ENCODE peak calls at places on chromosomes 16 and 17, in seven cellular contexts. One of them, this sample, is unnamed.

GRCh38 chr16:22191089-22191965 is 14.8 kb upstream of the EEF2K start:
- DNase-seq in adrenal gland: peak; percentile 100
- DNase-seq in tibial nerve: peak; percentile 100
- DNase-seq in mucosa of descending colon: peak; percentile 100
- DNase-seq in fibroblast of lung: peak; percentile 99
- DNase-seq in hepatocyte: peak; percentile 99
- DNase-seq in fibroblast of pulmonary artery: peak; percentile 98
- DNase-seq in this sample: peak; percentile 98

GRCh38 chr17:78739331-78739853 is 42.7 kb downstream of the CYTH1 start:
- DNase-seq in adrenal gland: no peak
- DNase-seq in tibial nerve: no peak
- DNase-seq in mucosa of descending colon: no peak
- DNase-seq in fibroblast of lung: no peak
- DNase-seq in hepatocyte: no peak
- DNase-seq in fibroblast of pulmonary artery: no peak
- DNase-seq in this sample: no peak

GRCh38 chr16:85448557-85449194 is 164.4 kb upstream of the GSE1 start:
- DNase-seq in adrenal gland: no peak
- DNase-seq in tibial nerve: no peak
- DNase-seq in mucosa of descending colon: peak; percentile 88
- DNase-seq in fibroblast of lung: no peak
- DNase-seq in hepatocyte: peak; percentile 82
- DNase-seq in fibroblast of pulmonary artery: no peak
- DNase-seq in this sample: no peak

GRCh38 chr17:45425125-45425983 is 7.3 kb downstream of the ARHGAP27 start:
- DNase-seq in adrenal gland: no peak
- DNase-seq in tibial nerve: no peak
- DNase-seq in mucosa of descending colon: peak; percentile 94
- DNase-seq in fibroblast of lung: peak; percentile 62
- DNase-seq in hepatocyte: peak; percentile 94
- DNase-seq in fibroblast of pulmonary artery: peak; percentile 81
- DNase-seq in this sample: peak; percentile 97

GRCh38 chr16:1991135-1991551 is 1.4 kb downstream of the SYNGR3 start:
- DNase-seq in adrenal gland: peak; percentile 69
- DNase-seq in tibial nerve: no peak
- DNase-seq in mucosa of descending colon: peak; percentile 85
- DNase-seq in fibroblast of lung: no peak
- DNase-seq in hepatocyte: no peak
- DNase-seq in fibroblast of pulmonary artery: no peak
- DNase-seq in this sample: no peak

GRCh38 chr16:15440852-15441251 is 6.5 kb downstream of the BMERB1 start:
- DNase-seq in adrenal gland: no peak
- DNase-seq in tibial nerve: no peak
- DNase-seq in mucosa of descending colon: no peak
- DNase-seq in fibroblast of lung: peak; percentile 29
- DNase-seq in hepatocyte: no peak
- DNase-seq in fibroblast of pulmonary artery: peak; percentile 39
- DNase-seq in this sample: no peak

GRCh38 chr17:56707312-56708219 is 114.1 kb downstream of the NOG start:
- DNase-seq in adrenal gland: no peak
- DNase-seq in tibial nerve: no peak
- DNase-seq in mucosa of descending colon: no peak
- DNase-seq in fibroblast of lung: peak; percentile 22
- DNase-seq in hepatocyte: peak; percentile 60
- DNase-seq in fibroblast of pulmonary artery: peak; percentile 16
- DNase-seq in this sample: no peak

GRCh38 chr16:55082594-55082982 is 151.9 kb downstream of the IRX5 start:
- DNase-seq in adrenal gland: no peak
- DNase-seq in tibial nerve: no peak
- DNase-seq in mucosa of descending colon: no peak
- DNase-seq in fibroblast of lung: no peak
- DNase-seq in hepatocyte: no peak
- DNase-seq in fibroblast of pulmonary artery: no peak
- DNase-seq in this sample: no peak

GRCh38 chr16:83200005-83200779 is 573.4 kb downstream of the CDH13 start:
- DNase-seq in adrenal gland: peak; percentile 55
- DNase-seq in tibial nerve: no peak
- DNase-seq in mucosa of descending colon: no peak
- DNase-seq in fibroblast of lung: no peak
- DNase-seq in hepatocyte: no peak
- DNase-seq in fibroblast of pulmonary artery: peak; percentile 34
- DNase-seq in this sample: no peak

GRCh38 chr16:49952386-49952785 is 72.6 kb upstream of the CNEP1R1 start:
- DNase-seq in adrenal gland: no peak
- DNase-seq in tibial nerve: no peak
- DNase-seq in mucosa of descending colon: no peak
- DNase-seq in fibroblast of lung: peak; percentile 18
- DNase-seq in hepatocyte: no peak
- DNase-seq in fibroblast of pulmonary artery: peak; percentile 20
- DNase-seq in this sample: no peak

GRCh38 chr17:77441130-77441920 is 300.6 kb downstream of the SEC14L1 start:
- DNase-seq in adrenal gland: no peak
- DNase-seq in tibial nerve: no peak
- DNase-seq in mucosa of descending colon: no peak
- DNase-seq in fibroblast of lung: no peak
- DNase-seq in hepatocyte: no peak
- DNase-seq in fibroblast of pulmonary artery: no peak
- DNase-seq in this sample: no peak

GRCh38 chr16:12160815-12161550 is 184.4 kb downstream of the SNX29 start:
- DNase-seq in adrenal gland: no peak
- DNase-seq in tibial nerve: no peak
- DNase-seq in mucosa of descending colon: no peak
- DNase-seq in fibroblast of lung: no peak
- DNase-seq in hepatocyte: no peak
- DNase-seq in fibroblast of pulmonary artery: no peak
- DNase-seq in this sample: no peak

GRCh38 chr16:87581867-87582220 is 20.5 kb upstream of the JPH3 start:
- DNase-seq in adrenal gland: peak; percentile 92
- DNase-seq in tibial nerve: peak; percentile 77
- DNase-seq in mucosa of descending colon: no peak
- DNase-seq in fibroblast of lung: peak; percentile 99
- DNase-seq in hepatocyte: peak; percentile 63
- DNase-seq in fibroblast of pulmonary artery: peak; percentile 98
- DNase-seq in this sample: peak; percentile 81

GRCh38 chr16:9114842-9115241 is 23.4 kb downstream of the HAPSTR1 start:
- DNase-seq in adrenal gland: no peak
- DNase-seq in tibial nerve: no peak
- DNase-seq in mucosa of descending colon: no peak
- DNase-seq in fibroblast of lung: no peak
- DNase-seq in hepatocyte: no peak
- DNase-seq in fibroblast of pulmonary artery: no peak
- DNase-seq in this sample: no peak

GRCh38 chr17:63930951-63931575 is 1.1 kb downstream of the CD79B start:
- DNase-seq in adrenal gland: peak; percentile 82
- DNase-seq in tibial nerve: peak; percentile 31
- DNase-seq in mucosa of descending colon: peak; percentile 90
- DNase-seq in fibroblast of lung: no peak
- DNase-seq in hepatocyte: no peak
- DNase-seq in fibroblast of pulmonary artery: no peak
- DNase-seq in this sample: no peak

GRCh38 chr17:17570207-17570797 is 21.2 kb downstream of the PEMT start:
- DNase-seq in adrenal gland: peak; percentile 82
- DNase-seq in tibial nerve: no peak
- DNase-seq in mucosa of descending colon: no peak
- DNase-seq in fibroblast of lung: peak; percentile 28
- DNase-seq in hepatocyte: peak; percentile 70
- DNase-seq in fibroblast of pulmonary artery: peak; percentile 36
- DNase-seq in this sample: peak; percentile 61

GRCh38 chr17:72297326-72298115 is 176.7 kb downstream of the SOX9 start:
- DNase-seq in adrenal gland: no peak
- DNase-seq in tibial nerve: peak; percentile 23
- DNase-seq in mucosa of descending colon: no peak
- DNase-seq in fibroblast of lung: peak; percentile 42
- DNase-seq in hepatocyte: no peak
- DNase-seq in fibroblast of pulmonary artery: peak; percentile 57
- DNase-seq in this sample: no peak

GRCh38 chr16:85286970-85287814 is 174.9 kb upstream of the CIBAR2 start:
- DNase-seq in adrenal gland: peak; percentile 86
- DNase-seq in tibial nerve: peak; percentile 37
- DNase-seq in mucosa of descending colon: peak; percentile 65
- DNase-seq in fibroblast of lung: peak; percentile 84
- DNase-seq in hepatocyte: no peak
- DNase-seq in fibroblast of pulmonary artery: peak; percentile 7
- DNase-seq in this sample: no peak

GRCh38 chr17:61307905-61308886 is 91.4 kb upstream of the TBX2 start:
- DNase-seq in adrenal gland: peak; percentile 38
- DNase-seq in tibial nerve: no peak
- DNase-seq in mucosa of descending colon: no peak
- DNase-seq in fibroblast of lung: peak; percentile 100
- DNase-seq in hepatocyte: peak; percentile 75
- DNase-seq in fibroblast of pulmonary artery: peak; percentile 93
- DNase-seq in this sample: no peak

GRCh38 chr17:62381561-62381960 is 1.2 kb downstream of the EFCAB3 start:
- DNase-seq in adrenal gland: no peak
- DNase-seq in tibial nerve: no peak
- DNase-seq in mucosa of descending colon: no peak
- DNase-seq in fibroblast of lung: no peak
- DNase-seq in hepatocyte: no peak
- DNase-seq in fibroblast of pulmonary artery: no peak
- DNase-seq in this sample: no peak

GRCh38 chr17:40062347-40063033 is at the start of gene THRA:
- DNase-seq in adrenal gland: peak; percentile 74
- DNase-seq in tibial nerve: peak; percentile 55
- DNase-seq in mucosa of descending colon: peak; percentile 83
- DNase-seq in fibroblast of lung: no peak
- DNase-seq in hepatocyte: peak; percentile 92
- DNase-seq in fibroblast of pulmonary artery: peak; percentile 50
- DNase-seq in this sample: peak; percentile 100
- TF ChIP-seq CTCF in adrenal gland: no peak
- TF ChIP-seq CTCF in tibial nerve: no peak
- TF ChIP-seq CTCF in mucosa of descending colon: no peak
- TF ChIP-seq CTCF in fibroblast of lung: no peak
- TF ChIP-seq CTCF in hepatocyte: no peak
- TF ChIP-seq CTCF in fibroblast of pulmonary artery: no peak
- TF ChIP-seq CTCF in this sample: no peak

GRCh38 chr17:59633658-59634359 is 14.1 kb downstream of the CLTC start:
- DNase-seq in adrenal gland: no peak
- DNase-seq in tibial nerve: no peak
- DNase-seq in mucosa of descending colon: no peak
- DNase-seq in fibroblast of lung: no peak
- DNase-seq in hepatocyte: no peak
- DNase-seq in fibroblast of pulmonary artery: no peak
- DNase-seq in this sample: no peak

GRCh38 chr17:59641799-59642484 is 22.2 kb downstream of the CLTC start:
- DNase-seq in adrenal gland: no peak
- DNase-seq in tibial nerve: no peak
- DNase-seq in mucosa of descending colon: no peak
- DNase-seq in fibroblast of lung: no peak
- DNase-seq in hepatocyte: no peak
- DNase-seq in fibroblast of pulmonary artery: no peak
- DNase-seq in this sample: no peak

GRCh38 chr17:59634632-59635561 is 15.2 kb downstream of the CLTC start:
- DNase-seq in adrenal gland: no peak
- DNase-seq in tibial nerve: no peak
- DNase-seq in mucosa of descending colon: no peak
- DNase-seq in fibroblast of lung: no peak
- DNase-seq in hepatocyte: no peak
- DNase-seq in fibroblast of pulmonary artery: peak; percentile 29
- DNase-seq in this sample: no peak

GRCh38 chr17:59642535-59642934 is 22.8 kb downstream of the CLTC start:
- DNase-seq in adrenal gland: no peak
- DNase-seq in tibial nerve: no peak
- DNase-seq in mucosa of descending colon: no peak
- DNase-seq in fibroblast of lung: no peak
- DNase-seq in hepatocyte: no peak
- DNase-seq in fibroblast of pulmonary artery: no peak
- DNase-seq in this sample: no peak

DNA sequence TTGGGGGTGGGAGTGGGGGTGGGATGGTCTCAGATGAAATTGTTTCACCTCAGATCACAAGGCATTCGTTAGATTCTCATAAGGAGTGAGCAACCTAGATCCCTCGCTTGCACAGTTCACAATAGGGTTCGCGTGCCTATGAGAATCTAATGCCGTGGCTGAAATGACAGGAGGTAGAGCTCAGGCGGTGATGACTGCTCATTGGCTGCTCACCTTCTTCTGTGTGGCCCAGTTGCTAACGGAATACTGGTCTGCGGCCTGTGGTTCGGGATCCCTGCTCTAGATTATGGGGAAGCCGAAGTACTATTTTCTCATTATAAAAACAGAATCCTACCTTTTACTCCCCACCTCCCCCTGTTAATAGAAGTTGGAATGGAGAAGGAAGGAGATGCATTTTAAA is 18.9 kb downstream of the CLTC start:
- DNase-seq in adrenal gland: no peak
- DNase-seq in tibial nerve: no peak
- DNase-seq in mucosa of descending colon: no peak
- DNase-seq in fibroblast of lung: no peak
- DNase-seq in hepatocyte: no peak
- DNase-seq in fibroblast of pulmonary artery: no peak
- DNase-seq in this sample: no peak
- TF ChIP-seq CTCF in adrenal gland: no peak
- TF ChIP-seq CTCF in tibial nerve: no peak
- TF ChIP-seq CTCF in mucosa of descending colon: no peak
- TF ChIP-seq CTCF in fibroblast of lung: no peak
- TF ChIP-seq CTCF in hepatocyte: no peak
- TF ChIP-seq CTCF in fibroblast of pulmonary artery: no peak
- TF ChIP-seq CTCF in this sample: no peak

DNA sequence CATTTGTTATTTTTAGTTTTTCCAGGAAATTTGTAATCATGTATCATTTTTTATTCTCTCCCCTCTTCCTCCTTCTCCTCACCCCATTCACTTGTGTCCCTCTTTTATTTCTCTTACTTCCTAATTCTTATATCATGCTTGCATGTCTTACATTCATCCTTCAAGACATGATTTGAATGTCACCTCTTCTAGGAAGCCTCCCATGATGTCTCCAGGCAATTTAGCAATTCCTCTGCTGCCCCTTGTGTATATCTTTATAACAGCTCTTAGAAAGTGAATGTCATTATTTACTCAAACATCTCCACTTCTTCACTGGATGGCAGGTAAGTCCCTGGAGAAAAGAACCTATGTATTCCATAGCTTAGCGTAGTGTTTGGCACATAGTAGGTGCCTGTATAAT is 7.8 kb downstream of the HNF1B start:
- DNase-seq in adrenal gland: no peak
- DNase-seq in tibial nerve: no peak
- DNase-seq in mucosa of descending colon: no peak
- DNase-seq in fibroblast of lung: peak; percentile 17
- DNase-seq in hepatocyte: no peak
- DNase-seq in fibroblast of pulmonary artery: no peak
- DNase-seq in this sample: no peak
- TF ChIP-seq CTCF in adrenal gland: no peak
- TF ChIP-seq CTCF in tibial nerve: no peak
- TF ChIP-seq CTCF in mucosa of descending colon: no peak
- TF ChIP-seq CTCF in fibroblast of lung: peak; percentile 22
- TF ChIP-seq CTCF in hepatocyte: peak; percentile 8
- TF ChIP-seq CTCF in fibroblast of pulmonary artery: peak; percentile 5
- TF ChIP-seq CTCF in this sample: peak; percentile 74

DNA sequence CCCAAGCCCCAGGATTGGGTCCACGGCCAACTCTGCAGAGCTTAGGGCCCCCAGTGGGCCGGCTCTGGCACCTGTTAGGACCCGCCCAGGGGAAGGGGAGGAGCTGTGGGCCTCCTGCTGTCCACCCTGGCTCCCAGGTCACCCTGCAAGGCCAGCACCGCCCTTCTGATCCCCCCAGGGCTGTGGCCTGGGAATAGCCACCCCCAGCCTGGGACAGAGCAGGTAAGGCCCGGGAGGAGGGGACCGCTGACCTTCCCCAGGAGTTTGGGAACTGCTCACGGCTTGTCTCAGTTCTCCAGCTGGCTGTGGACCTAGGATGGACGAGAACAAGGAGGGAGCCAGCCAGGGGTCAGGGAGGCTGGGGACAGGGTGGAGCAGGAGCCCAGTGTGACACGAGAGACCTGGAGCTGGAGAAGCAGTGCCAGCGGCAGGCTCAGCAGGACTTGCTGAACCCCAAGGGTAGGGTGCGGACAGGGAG is 39.4 kb upstream of the SLC38A10 start:
- DNase-seq in adrenal gland: no peak
- DNase-seq in tibial nerve: no peak
- DNase-seq in mucosa of descending colon: peak; percentile 53
- DNase-seq in fibroblast of lung: no peak
- DNase-seq in hepatocyte: no peak
- DNase-seq in fibroblast of pulmonary artery: no peak
- DNase-seq in this sample: no peak
- TF ChIP-seq CTCF in adrenal gland: no peak
- TF ChIP-seq CTCF in tibial nerve: no peak
- TF ChIP-seq CTCF in mucosa of descending colon: no peak
- TF ChIP-seq CTCF in fibroblast of lung: no peak
- TF ChIP-seq CTCF in hepatocyte: no peak
- TF ChIP-seq CTCF in fibroblast of pulmonary artery: no peak
- TF ChIP-seq CTCF in this sample: no peak

This sample was measured in Calu3.